ENCODE peak calls at places on chromosomes 6 and 20, in eight cellular contexts. W is esophagus squamous epithelium, C is esophagus muscularis mucosa, S is stomach, N is IMR-90, A is upper lobe of left lung, B is HCT116, H is H1. R is an unnamed sample.

GRCh38 chr20:9323622-9324021 is 190.8 kb upstream of the LAMP5 start:
- DNase-seq in B (peak; percentile 7), W (no peak), H (peak; percentile 5), S (no peak), N (no peak), A (no peak), C (no peak), R (no peak)

GRCh38 chr6:43088654-43089056 is 12.5 kb downstream of the PTK7 start:
- DNase-seq in S (no peak), B (no peak), C (no peak), A (no peak), W (no peak), N (peak; percentile 13), H (no peak), R (no peak)

GRCh38 chr20:1505361-1505760 is 14.1 kb upstream of the SIRPB2 start:
- DNase-seq in H (no peak), A (no peak), N (no peak), W (no peak), S (no peak), B (no peak), C (peak; percentile 66), R (no peak)

GRCh38 chr6:159880412-159880811 is 10.4 kb upstream of the MAS1 start:
- DNase-seq in N (no peak), C (no peak), S (no peak), B (no peak), A (peak; percentile 50), H (no peak), W (no peak), R (no peak)

GRCh38 chr6:127775371-127775770 is 125.5 kb downstream of the THEMIS start:
- DNase-seq in H (no peak), C (no peak), W (no peak), N (no peak), B (no peak), A (no peak), S (no peak), R (no peak)

GRCh38 chr20:40506567-40506966 is 182.5 kb downstream of the MAFB start:
- DNase-seq in S (peak; percentile 66), C (peak; percentile 94), W (peak; percentile 62), A (peak; percentile 99), N (peak; percentile 80), B (peak; percentile 78), H (no peak), R (peak; percentile 23)

GRCh38 chr6:52392944-52393343 is 27.2 kb upstream of the EFHC1 start:
- DNase-seq in S (no peak), B (no peak), A (no peak), C (no peak), N (peak; percentile 82), H (no peak), W (no peak), R (no peak)

GRCh38 chr6:118297821-118298220 is 250.3 kb upstream of the PLN start:
- DNase-seq in N (no peak), C (no peak), H (no peak), S (no peak), A (no peak), W (no peak), B (no peak), R (peak; percentile 8)

GRCh38 chr6:112153926-112154621 is 66.7 kb downstream of the FAM229B start:
- DNase-seq in H (no peak), A (no peak), W (no peak), B (no peak), N (peak; percentile 85), C (no peak), S (no peak), R (no peak)

GRCh38 chr6:39280247-39280731 is 33.9 kb downstream of the KCNK17 start:
- DNase-seq in N (no peak), A (peak; percentile 24), W (no peak), S (peak; percentile 60), B (peak; percentile 69), H (no peak), C (no peak), R (no peak)

GRCh38 chr6:44151348-44152108 is 7.1 kb upstream of the CAPN11 start:
- DNase-seq in W (no peak), H (peak; percentile 61), C (no peak), B (peak; percentile 41), S (peak; percentile 86), N (peak; percentile 62), A (peak; percentile 81), R (peak; percentile 89)

GRCh38 chr6:149545754-149546471 is at the start of gene PPIL4:
- DNase-seq in W (peak; percentile 86), C (peak; percentile 98), H (peak; percentile 72), N (peak; percentile 94), S (peak; percentile 98), B (peak; percentile 87), A (peak; percentile 94), R (peak; percentile 99)
- TF ChIP-seq POLR2A in W (peak; percentile 73), C (peak; percentile 54), H (peak; percentile 95), N (peak; percentile 81), S (no peak), B (peak; percentile 48), A (peak; percentile 37), R (peak; percentile 92)

GRCh38 chr6:17705778-17706579 is 746 bp downstream of the NUP153 start:
- DNase-seq in A (peak; percentile 74), N (peak; percentile 67), W (no peak), C (peak; percentile 93), H (no peak), S (peak; percentile 65), B (no peak), R (peak; percentile 85)

GRCh38 chr6:17709476-17709875 is 2.8 kb upstream of the NUP153 start:
- DNase-seq in C (no peak), N (no peak), B (no peak), A (no peak), S (no peak), W (no peak), H (no peak), R (no peak)

GRCh38 chr6:17707371-17707651 is 586 bp upstream of the NUP153 start:
- DNase-seq in C (no peak), W (no peak), A (no peak), S (no peak), H (no peak), N (no peak), B (no peak), R (no peak)

GRCh38 chr6:17705428-17705777 is 1.3 kb downstream of the NUP153 start:
- DNase-seq in S (peak; percentile 38), B (peak; percentile 21), H (no peak), C (no peak), W (no peak), N (peak; percentile 75), A (peak; percentile 37), R (peak; percentile 85)

DNA sequence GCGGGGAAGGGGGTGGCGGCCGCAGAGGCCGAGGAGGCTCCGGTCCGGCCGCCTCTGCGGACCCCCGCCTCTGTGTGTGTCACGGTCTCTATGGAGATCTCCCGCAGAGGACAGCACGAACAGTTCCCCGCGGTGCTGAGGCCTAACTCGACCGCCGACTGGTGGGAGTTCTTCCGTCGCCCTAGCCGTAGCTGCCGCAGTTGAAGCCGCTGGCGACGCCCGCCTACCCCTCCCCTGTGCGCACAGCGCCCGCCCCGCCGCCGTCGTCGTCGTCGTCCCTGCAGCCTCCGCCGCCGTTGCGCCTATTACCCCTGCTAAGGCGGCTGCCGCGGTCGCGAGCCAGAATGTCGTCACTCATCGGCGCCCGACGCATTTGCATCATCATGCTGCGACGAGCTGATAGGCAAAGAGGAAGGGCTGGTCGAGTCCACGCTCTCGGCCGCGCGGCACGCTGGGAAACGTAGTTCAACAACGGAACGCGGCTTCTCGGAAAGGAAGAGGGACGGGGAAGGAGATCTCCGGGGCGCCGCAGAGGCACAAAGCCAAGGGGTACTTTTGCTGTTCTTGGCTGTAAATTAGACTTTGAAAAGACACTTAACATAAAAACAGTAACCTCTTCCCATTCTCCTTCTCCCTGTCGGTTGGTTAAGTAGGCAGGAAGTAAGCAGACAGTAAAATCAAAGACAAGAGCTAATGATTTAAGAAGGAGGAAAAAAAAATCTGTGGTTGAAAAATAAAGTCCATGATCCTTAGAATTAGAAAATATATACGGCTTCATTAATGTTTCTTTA is at the start of gene NUP153:
- DNase-seq in S (peak; percentile 100), B (peak; percentile 96), A (peak; percentile 99), N (peak; percentile 98), H (peak; percentile 97), W (peak; percentile 96), C (peak; percentile 100), R (peak; percentile 99)
- TF ChIP-seq POLR2A in S (no peak), B (peak; percentile 76), A (no peak), N (peak; percentile 89), H (peak; percentile 93), W (peak; percentile 91), C (peak; percentile 74), R (peak; percentile 97)

GRCh38 chr20:3924304-3925112 is 35.3 kb downstream of the PANK2 start:
- DNase-seq in B (no peak), H (no peak), W (no peak), A (peak; percentile 62), N (no peak), C (no peak), S (peak; percentile 41), R (peak; percentile 55)
- TF ChIP-seq POLR2A in B (no peak), H (peak; percentile 69), W (no peak), A (no peak), N (no peak), C (no peak), S (no peak), R (no peak)

GRCh38 chr6:157981132-157981394 is 600 bp upstream of the SYNJ2 start:
- DNase-seq in S (no peak), W (no peak), C (no peak), A (no peak), N (no peak), H (no peak), B (no peak), R (peak; percentile 25)

GRCh38 chr6:157982580-157983438 is 1.1 kb downstream of the SYNJ2 start:
- DNase-seq in W (no peak), C (no peak), S (no peak), H (no peak), A (no peak), B (no peak), N (peak; percentile 54), R (no peak)

GRCh38 chr6:157980288-157981131 is 1.2 kb upstream of the SYNJ2 start:
- DNase-seq in S (no peak), H (no peak), A (peak; percentile 22), N (no peak), B (no peak), C (no peak), W (peak; percentile 12), R (no peak)

GRCh38 chr6:157982297-157982579 is 575 bp downstream of the SYNJ2 start:
- DNase-seq in B (no peak), W (no peak), S (peak; percentile 71), H (no peak), C (no peak), A (peak; percentile 38), N (no peak), R (peak; percentile 46)

DNA sequence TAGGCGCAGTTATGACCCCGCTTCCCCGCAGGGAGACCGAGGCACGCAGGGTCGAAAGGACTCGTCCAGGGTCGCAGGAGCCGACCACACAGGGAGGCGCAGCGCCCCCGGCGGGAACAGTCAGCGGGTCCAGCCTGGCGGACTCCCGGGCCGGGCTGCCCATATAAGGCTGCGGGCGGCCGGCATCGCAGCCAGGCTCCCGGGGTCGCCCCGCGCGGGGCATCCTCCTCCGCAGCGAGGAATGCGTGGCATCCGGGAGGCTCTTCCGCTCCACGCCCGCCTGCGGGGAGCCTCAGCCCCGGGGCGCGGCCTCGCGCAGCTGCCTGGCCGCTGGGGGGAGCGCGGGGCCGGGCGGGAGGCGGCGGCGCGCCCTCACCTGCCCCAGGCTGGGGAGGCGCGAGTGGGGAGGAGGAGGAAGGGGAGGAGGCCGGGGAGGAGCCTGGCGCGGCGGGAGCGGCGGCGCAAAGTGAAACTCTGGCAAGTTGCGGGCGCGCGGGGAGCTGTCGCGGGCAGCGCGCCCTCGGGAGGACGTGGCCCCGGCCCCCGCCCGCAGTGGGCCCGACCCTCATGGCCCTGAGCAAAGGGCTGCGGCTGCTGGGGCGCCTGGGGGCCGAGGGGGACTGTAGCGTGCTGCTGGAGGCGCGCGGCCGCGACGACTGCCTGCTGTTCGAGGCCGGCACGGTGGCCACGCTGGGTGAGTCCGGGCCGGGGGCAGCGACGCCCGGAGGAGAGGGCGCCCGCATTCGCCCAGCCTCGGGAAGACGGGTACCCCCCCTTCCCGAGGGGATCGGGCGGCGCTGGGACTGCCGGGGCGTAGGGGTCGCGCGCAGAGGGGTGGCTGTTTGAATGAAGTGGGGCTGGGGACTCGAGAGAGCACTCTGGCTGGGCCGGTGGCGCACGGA is at the start of gene SYNJ2:
- DNase-seq in H (peak; percentile 57), A (peak; percentile 80), C (no peak), N (peak; percentile 83), B (no peak), S (peak; percentile 88), W (peak; percentile 20), R (peak; percentile 61)
- TF ChIP-seq POLR2A in H (peak; percentile 48), A (no peak), C (no peak), N (peak; percentile 78), B (no peak), S (no peak), W (peak; percentile 69), R (no peak)

R was measured in erythroblast.